ENCODE peak calls at places on chromosomes 7 and 10, in six cellular contexts. J is GM19239, V is sciatic nerve, R is right lobe of liver, D is T-helper 2 cell, B is osteocyte. H is an unnamed sample.

GRCh38 chr7:92988051-92988450 is 129.7 kb downstream of the SAMD9 start:
- DNase-seq in D (no peak), R (no peak), V (no peak), J (no peak), B (no peak), H (peak)

GRCh38 chr10:118754132-118754555 is 626 bp downstream of the CACUL1 start:
- DNase-seq in V (peak), B (no peak), J (peak), D (no peak), R (peak), H (no peak)

GRCh38 chr10:58177362-58177947 is 90.2 kb downstream of the IPMK start:
- DNase-seq in J (peak), V (no peak), B (no peak), D (peak), R (no peak), H (peak)

GRCh38 chr7:13262929-13263530 is 575.6 kb downstream of the ARL4A start:
- DNase-seq in D (no peak), J (no peak), V (no peak), B (no peak), R (no peak), H (peak)

GRCh38 chr10:95246582-95247051 is 44.2 kb downstream of the PDLIM1 start:
- DNase-seq in V (peak), J (peak), R (no peak), B (peak), D (peak), H (peak)

GRCh38 chr7:101588131-101588935 is 40.8 kb downstream of the MYL10 start:
- DNase-seq in J (no peak), B (peak), V (peak), D (no peak), R (no peak), H (no peak)

GRCh38 chr7:159117366-159118219 is 27.1 kb downstream of the VIPR2 start:
- DNase-seq in J (no peak), R (peak), B (no peak), V (peak), D (no peak), H (no peak)

GRCh38 chr10:6522230-6522629 is 57.8 kb downstream of the PRKCQ start:
- DNase-seq in J (no peak), V (no peak), B (no peak), R (no peak), D (no peak), H (peak)

GRCh38 chr10:35574924-35575352 is 30.2 kb upstream of the GJD4 start:
- DNase-seq in R (no peak), V (peak), J (no peak), B (no peak), D (no peak), H (peak)

GRCh38 chr7:2862831-2863361 is 18.8 kb upstream of the GNA12 start:
- DNase-seq in B (no peak), V (no peak), J (no peak), R (no peak), D (peak), H (peak)

GRCh38 chr10:34719336-34719735 is 95.8 kb downstream of the PARD3 start:
- DNase-seq in J (no peak), D (no peak), R (no peak), V (no peak), B (no peak), H (no peak)